ENCODE peak calls at places on chromosomes 4 and X, in eight cellular contexts. One of them, this sample, is unnamed.

GRCh38 chrX:20517565-20517964 is 250.9 kb upstream of the RPS6KA3 start:
- DNase-seq in uterus: no peak
- DNase-seq in lung: no peak
- DNase-seq in fibroblast of lung: peak; percentile 73
- DNase-seq in sigmoid colon: no peak
- DNase-seq in left ventricle myocardium inferior: no peak
- DNase-seq in adrenal gland: no peak
- DNase-seq in keratinocyte: no peak
- DNase-seq in this sample: no peak

GRCh38 chr4:6693274-6694176 is at the start of gene S100P:
- DNase-seq in uterus: no peak
- DNase-seq in lung: no peak
- DNase-seq in fibroblast of lung: no peak
- DNase-seq in sigmoid colon: no peak
- DNase-seq in left ventricle myocardium inferior: no peak
- DNase-seq in adrenal gland: no peak
- DNase-seq in keratinocyte: no peak
- DNase-seq in this sample: no peak

GRCh38 chr4:139515531-139515958 is 40.5 kb downstream of the SETD7 start:
- DNase-seq in uterus: no peak
- DNase-seq in lung: no peak
- DNase-seq in fibroblast of lung: peak; percentile 27
- DNase-seq in sigmoid colon: no peak
- DNase-seq in left ventricle myocardium inferior: no peak
- DNase-seq in adrenal gland: peak; percentile 34
- DNase-seq in keratinocyte: no peak
- DNase-seq in this sample: no peak

GRCh38 chr4:184228306-184228705 is 10.6 kb upstream of the ENPP6 start:
- DNase-seq in uterus: no peak
- DNase-seq in lung: no peak
- DNase-seq in fibroblast of lung: no peak
- DNase-seq in sigmoid colon: no peak
- DNase-seq in left ventricle myocardium inferior: no peak
- DNase-seq in adrenal gland: no peak
- DNase-seq in keratinocyte: no peak
- DNase-seq in this sample: no peak

GRCh38 chrX:41382699-41383645 is 49.0 kb downstream of the DDX3X start:
- DNase-seq in uterus: no peak
- DNase-seq in lung: no peak
- DNase-seq in fibroblast of lung: peak; percentile 33
- DNase-seq in sigmoid colon: no peak
- DNase-seq in left ventricle myocardium inferior: no peak
- DNase-seq in adrenal gland: peak; percentile 20
- DNase-seq in keratinocyte: no peak
- DNase-seq in this sample: no peak

GRCh38 chr4:16224264-16224663 is 2.0 kb downstream of the TAPT1 start:
- DNase-seq in uterus: no peak
- DNase-seq in lung: no peak
- DNase-seq in fibroblast of lung: no peak
- DNase-seq in sigmoid colon: no peak
- DNase-seq in left ventricle myocardium inferior: no peak
- DNase-seq in adrenal gland: peak; percentile 13
- DNase-seq in keratinocyte: no peak
- DNase-seq in this sample: peak; percentile 14

GRCh38 chr4:85210353-85210752 is 243.9 kb upstream of the WDFY3 start:
- DNase-seq in uterus: no peak
- DNase-seq in lung: no peak
- DNase-seq in fibroblast of lung: no peak
- DNase-seq in sigmoid colon: no peak
- DNase-seq in left ventricle myocardium inferior: no peak
- DNase-seq in adrenal gland: no peak
- DNase-seq in keratinocyte: peak; percentile 48
- DNase-seq in this sample: no peak

GRCh38 chr4:27176400-27176799 is 315.8 kb downstream of the STIM2 start:
- DNase-seq in uterus: no peak
- DNase-seq in lung: no peak
- DNase-seq in fibroblast of lung: peak; percentile 63
- DNase-seq in sigmoid colon: no peak
- DNase-seq in left ventricle myocardium inferior: no peak
- DNase-seq in adrenal gland: no peak
- DNase-seq in keratinocyte: no peak
- DNase-seq in this sample: no peak

GRCh38 chr4:108830509-108831244 is 67.8 kb upstream of the ETNPPL start:
- DNase-seq in uterus: no peak
- DNase-seq in lung: peak; percentile 80
- DNase-seq in fibroblast of lung: peak; percentile 47
- DNase-seq in sigmoid colon: no peak
- DNase-seq in left ventricle myocardium inferior: peak; percentile 64
- DNase-seq in adrenal gland: peak; percentile 21
- DNase-seq in keratinocyte: no peak
- DNase-seq in this sample: peak; percentile 29

GRCh38 chrX:12679522-12679921 is 111.7 kb upstream of the PRPS2 start:
- DNase-seq in uterus: no peak
- DNase-seq in lung: no peak
- DNase-seq in fibroblast of lung: no peak
- DNase-seq in sigmoid colon: no peak
- DNase-seq in left ventricle myocardium inferior: no peak
- DNase-seq in adrenal gland: no peak
- DNase-seq in keratinocyte: no peak
- DNase-seq in this sample: no peak

GRCh38 chr4:95531141-95531540 is 17.6 kb downstream of the UNC5C start:
- DNase-seq in uterus: no peak
- DNase-seq in lung: no peak
- DNase-seq in fibroblast of lung: no peak
- DNase-seq in sigmoid colon: no peak
- DNase-seq in left ventricle myocardium inferior: no peak
- DNase-seq in adrenal gland: no peak
- DNase-seq in keratinocyte: no peak
- DNase-seq in this sample: no peak

GRCh38 chrX:48475774-48476577 is at the start of gene FTSJ1:
- DNase-seq in uterus: peak; percentile 90
- DNase-seq in lung: peak; percentile 87
- DNase-seq in fibroblast of lung: peak; percentile 94
- DNase-seq in sigmoid colon: peak; percentile 93
- DNase-seq in left ventricle myocardium inferior: peak; percentile 87
- DNase-seq in adrenal gland: peak; percentile 92
- DNase-seq in keratinocyte: no peak
- DNase-seq in this sample: peak; percentile 89

GRCh38 chr4:118277243-118277642 is 75.6 kb downstream of the PRSS12 start:
- DNase-seq in uterus: no peak
- DNase-seq in lung: no peak
- DNase-seq in fibroblast of lung: no peak
- DNase-seq in sigmoid colon: no peak
- DNase-seq in left ventricle myocardium inferior: no peak
- DNase-seq in adrenal gland: no peak
- DNase-seq in keratinocyte: no peak
- DNase-seq in this sample: no peak

GRCh38 chr4:75889537-75890199 is 12.6 kb downstream of the PPEF2 start:
- DNase-seq in uterus: no peak
- DNase-seq in lung: no peak
- DNase-seq in fibroblast of lung: no peak
- DNase-seq in sigmoid colon: no peak
- DNase-seq in left ventricle myocardium inferior: no peak
- DNase-seq in adrenal gland: no peak
- DNase-seq in keratinocyte: no peak
- DNase-seq in this sample: no peak

GRCh38 chr4:98631506-98631905 is 26.9 kb downstream of the TSPAN5 start:
- DNase-seq in uterus: no peak
- DNase-seq in lung: no peak
- DNase-seq in fibroblast of lung: no peak
- DNase-seq in sigmoid colon: no peak
- DNase-seq in left ventricle myocardium inferior: no peak
- DNase-seq in adrenal gland: no peak
- DNase-seq in keratinocyte: no peak
- DNase-seq in this sample: no peak

GRCh38 chrX:15359701-15360100 is 24.4 kb upstream of the PIGA start:
- DNase-seq in uterus: no peak
- DNase-seq in lung: no peak
- DNase-seq in fibroblast of lung: no peak
- DNase-seq in sigmoid colon: no peak
- DNase-seq in left ventricle myocardium inferior: no peak
- DNase-seq in adrenal gland: no peak
- DNase-seq in keratinocyte: no peak
- DNase-seq in this sample: no peak

DNA sequence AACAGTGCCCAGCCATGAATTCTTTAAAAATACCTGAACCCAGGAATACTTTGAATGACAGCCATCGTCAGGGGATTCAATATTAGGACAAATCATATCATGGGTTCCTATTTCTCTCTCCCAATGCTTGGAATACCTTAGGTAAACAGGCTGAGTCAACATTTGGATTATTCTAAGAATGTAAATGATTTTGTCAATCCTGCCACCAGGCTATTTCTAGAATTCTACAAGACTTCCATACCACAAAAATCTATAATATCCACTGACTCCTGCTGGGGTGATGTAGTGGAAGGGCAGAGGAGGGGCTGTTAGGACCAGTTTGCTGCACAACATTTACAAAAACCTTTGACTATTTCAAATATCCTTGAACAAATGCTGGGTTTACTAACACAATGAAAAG is 65.2 kb downstream of the IGFBP7 start:
- DNase-seq in uterus: no peak
- DNase-seq in lung: no peak
- DNase-seq in fibroblast of lung: peak; percentile 88
- DNase-seq in sigmoid colon: no peak
- DNase-seq in left ventricle myocardium inferior: no peak
- DNase-seq in adrenal gland: no peak
- DNase-seq in keratinocyte: no peak
- DNase-seq in this sample: no peak
- H3K27ac ChIP-seq in uterus: peak overlapping the region; percentile 73
- H3K27ac ChIP-seq in lung: peak overlapping the region; percentile 67
- H3K27ac ChIP-seq in fibroblast of lung: no peak overlapping the region
- H3K27ac ChIP-seq in sigmoid colon: peak overlapping the region; percentile 31
- H3K27ac ChIP-seq in left ventricle myocardium inferior: peak overlapping the region; percentile 86
- H3K27ac ChIP-seq in adrenal gland: peak overlapping the region; percentile 62
- H3K27ac ChIP-seq in keratinocyte: no peak overlapping the region
- H3K27ac ChIP-seq in this sample: no peak overlapping the region

GRCh38 chrX:9033989-9034388 is at the start of gene FAM9B:
- DNase-seq in uterus: no peak
- DNase-seq in lung: no peak
- DNase-seq in fibroblast of lung: no peak
- DNase-seq in sigmoid colon: no peak
- DNase-seq in left ventricle myocardium inferior: no peak
- DNase-seq in adrenal gland: no peak
- DNase-seq in keratinocyte: no peak
- DNase-seq in this sample: no peak

GRCh38 chrX:9033179-9033578 is 748 bp downstream of the FAM9B start:
- DNase-seq in uterus: no peak
- DNase-seq in lung: no peak
- DNase-seq in fibroblast of lung: no peak
- DNase-seq in sigmoid colon: no peak
- DNase-seq in left ventricle myocardium inferior: no peak
- DNase-seq in adrenal gland: no peak
- DNase-seq in keratinocyte: no peak
- DNase-seq in this sample: no peak

GRCh38 chrX:9037296-9037695 is 3.4 kb upstream of the FAM9B start:
- DNase-seq in uterus: no peak
- DNase-seq in lung: no peak
- DNase-seq in fibroblast of lung: no peak
- DNase-seq in sigmoid colon: no peak
- DNase-seq in left ventricle myocardium inferior: no peak
- DNase-seq in adrenal gland: no peak
- DNase-seq in keratinocyte: no peak
- DNase-seq in this sample: no peak

GRCh38 chrX:9033586-9033985 is 341 bp downstream of the FAM9B start:
- DNase-seq in uterus: no peak
- DNase-seq in lung: no peak
- DNase-seq in fibroblast of lung: no peak
- DNase-seq in sigmoid colon: no peak
- DNase-seq in left ventricle myocardium inferior: no peak
- DNase-seq in adrenal gland: no peak
- DNase-seq in keratinocyte: no peak
- DNase-seq in this sample: no peak
- TF ChIP-seq CTCF in uterus: no peak
- TF ChIP-seq CTCF in lung: no peak
- TF ChIP-seq CTCF in fibroblast of lung: no peak
- TF ChIP-seq CTCF in sigmoid colon: no peak
- TF ChIP-seq CTCF in left ventricle myocardium inferior: no peak
- TF ChIP-seq CTCF in adrenal gland: no peak
- TF ChIP-seq CTCF in keratinocyte: no peak
- TF ChIP-seq CTCF in this sample: no peak

DNA sequence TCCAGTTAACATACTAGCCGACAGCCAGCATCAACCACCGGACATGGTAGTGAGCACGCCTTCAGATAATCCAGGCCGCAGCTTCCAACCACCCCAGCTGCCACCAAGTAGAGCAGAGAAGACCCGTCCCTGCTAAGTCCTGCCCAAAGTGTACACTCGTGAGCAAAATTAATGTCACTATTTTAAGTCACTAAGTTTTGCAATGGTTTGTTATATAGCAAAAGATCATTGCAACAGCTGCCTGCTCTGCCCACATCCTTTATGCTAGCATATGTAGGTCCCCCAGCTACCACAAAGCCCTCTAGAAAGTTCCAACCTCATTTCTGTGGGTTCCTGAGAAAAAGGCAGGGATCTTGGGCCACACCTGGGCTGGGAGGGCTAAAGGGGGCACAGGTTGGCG is 347.0 kb downstream of the BCOR start:
- DNase-seq in uterus: no peak
- DNase-seq in lung: no peak
- DNase-seq in fibroblast of lung: no peak
- DNase-seq in sigmoid colon: no peak
- DNase-seq in left ventricle myocardium inferior: no peak
- DNase-seq in adrenal gland: no peak
- DNase-seq in keratinocyte: no peak
- DNase-seq in this sample: no peak
- H3K4me3 ChIP-seq in uterus: no peak overlapping the region
- H3K4me3 ChIP-seq in lung: no peak overlapping the region
- H3K4me3 ChIP-seq in fibroblast of lung: no peak overlapping the region
- H3K4me3 ChIP-seq in sigmoid colon: no peak overlapping the region
- H3K4me3 ChIP-seq in left ventricle myocardium inferior: no peak overlapping the region
- H3K4me3 ChIP-seq in adrenal gland: no peak overlapping the region
- H3K4me3 ChIP-seq in keratinocyte: no peak overlapping the region
- H3K4me3 ChIP-seq in this sample: no peak overlapping the region

GRCh38 chr4:2623442-2623841 is 87.0 kb downstream of the FAM193A start:
- DNase-seq in uterus: no peak
- DNase-seq in lung: no peak
- DNase-seq in fibroblast of lung: no peak
- DNase-seq in sigmoid colon: peak; percentile 53
- DNase-seq in left ventricle myocardium inferior: no peak
- DNase-seq in adrenal gland: no peak
- DNase-seq in keratinocyte: no peak
- DNase-seq in this sample: no peak

GRCh38 chr4:2619459-2619858 is 83.0 kb downstream of the FAM193A start:
- DNase-seq in uterus: no peak
- DNase-seq in lung: no peak
- DNase-seq in fibroblast of lung: no peak
- DNase-seq in sigmoid colon: peak; percentile 28
- DNase-seq in left ventricle myocardium inferior: no peak
- DNase-seq in adrenal gland: no peak
- DNase-seq in keratinocyte: no peak
- DNase-seq in this sample: no peak

GRCh38 chr4:2626231-2626630 is 89.8 kb downstream of the FAM193A start:
- DNase-seq in uterus: no peak
- DNase-seq in lung: no peak
- DNase-seq in fibroblast of lung: no peak
- DNase-seq in sigmoid colon: peak; percentile 52
- DNase-seq in left ventricle myocardium inferior: no peak
- DNase-seq in adrenal gland: no peak
- DNase-seq in keratinocyte: no peak
- DNase-seq in this sample: no peak

GRCh38 chr4:2621419-2621818 is 85.0 kb downstream of the FAM193A start:
- DNase-seq in uterus: no peak
- DNase-seq in lung: no peak
- DNase-seq in fibroblast of lung: no peak
- DNase-seq in sigmoid colon: peak; percentile 17
- DNase-seq in left ventricle myocardium inferior: no peak
- DNase-seq in adrenal gland: no peak
- DNase-seq in keratinocyte: no peak
- DNase-seq in this sample: no peak

GRCh38 chr4:2624782-2625548 is 88.5 kb downstream of the FAM193A start:
- DNase-seq in uterus: no peak
- DNase-seq in lung: no peak
- DNase-seq in fibroblast of lung: no peak
- DNase-seq in sigmoid colon: peak; percentile 56
- DNase-seq in left ventricle myocardium inferior: no peak
- DNase-seq in adrenal gland: no peak
- DNase-seq in keratinocyte: no peak
- DNase-seq in this sample: no peak
- H3K27ac ChIP-seq in uterus: no peak overlapping the region
- H3K27ac ChIP-seq in lung: no peak overlapping the region
- H3K27ac ChIP-seq in fibroblast of lung: no peak overlapping the region
- H3K27ac ChIP-seq in sigmoid colon: no peak overlapping the region
- H3K27ac ChIP-seq in left ventricle myocardium inferior: no peak overlapping the region
- H3K27ac ChIP-seq in adrenal gland: no peak overlapping the region
- H3K27ac ChIP-seq in keratinocyte: no peak overlapping the region
- H3K27ac ChIP-seq in this sample: no peak overlapping the region